ENCODE peak calls at places on chromosomes 1 and 21, in nine cellular contexts. P is HCT116, F is hepatocyte, X is PC-3, E is neural progenitor cell, G is GM23248, Y is GM23338, U is SK-N-SH, W is OCI-LY7. T is an unnamed sample.

GRCh38 chr1:90361026-90361425 is 356.1 kb downstream of the BARHL2 start:
- DNase-seq in E (no peak), F (no peak), P (no peak), U (no peak), X (no peak), W (no peak), Y (no peak), G (no peak), T (no peak)

GRCh38 chr1:89041055-89041707 is 18.5 kb upstream of the GBP3 start:
- DNase-seq in P (no peak), E (no peak), G (peak; percentile 76), W (no peak), F (no peak), U (no peak), X (peak; percentile 90), Y (no peak), T (no peak)

GRCh38 chr1:228721407-228721806 is 13.9 kb upstream of the RHOU start:
- DNase-seq in U (no peak), E (no peak), X (peak; percentile 52), F (peak; percentile 61), Y (no peak), P (no peak), G (no peak), W (no peak), T (no peak)

GRCh38 chr1:6357243-6357929 is 36.2 kb downstream of the ACOT7 start:
- DNase-seq in F (peak; percentile 24), G (no peak), U (no peak), P (no peak), X (peak; percentile 27), Y (peak; percentile 74), W (peak; percentile 23), E (peak; percentile 35), T (no peak)

GRCh38 chr21:45998871-45999580 is 17.5 kb downstream of the COL6A1 start:
- DNase-seq in G (no peak), F (no peak), P (no peak), E (no peak), W (no peak), X (no peak), Y (no peak), U (no peak), T (no peak)

GRCh38 chr21:36630485-36631206 is 68.3 kb upstream of the SIM2 start:
- DNase-seq in Y (peak; percentile 94), G (peak; percentile 66), U (peak; percentile 67), F (peak; percentile 78), E (peak; percentile 84), W (peak; percentile 68), X (peak; percentile 80), P (peak; percentile 32), T (peak; percentile 74)

GRCh38 chr21:32457360-32457840 is 44.9 kb downstream of the EVA1C start:
- DNase-seq in P (peak; percentile 18), Y (peak; percentile 11), G (peak; percentile 33), E (no peak), X (peak; percentile 67), U (peak; percentile 37), W (no peak), F (peak; percentile 53), T (no peak)

GRCh38 chr1:44817307-44817706 is 9.0 kb downstream of the BTBD19 start:
- DNase-seq in F (no peak), Y (no peak), X (no peak), W (no peak), P (no peak), G (no peak), U (no peak), E (no peak), T (no peak)

GRCh38 chr1:29860681-29861080 is 624.4 kb downstream of the PTPRU start:
- DNase-seq in Y (no peak), X (no peak), F (no peak), P (no peak), W (no peak), E (no peak), U (no peak), G (no peak), T (no peak)

GRCh38 chr1:46721204-46721603 is 2.3 kb upstream of the EFCAB14 start:
- DNase-seq in Y (no peak), U (no peak), W (no peak), E (no peak), P (no peak), X (no peak), F (no peak), G (no peak), T (no peak)

GRCh38 chr1:39576016-39576657 is 453 bp downstream of the PABPC4 start:
- DNase-seq in F (peak; percentile 57), G (peak; percentile 68), Y (peak; percentile 39), P (no peak), W (peak; percentile 58), U (peak; percentile 76), X (peak; percentile 20), E (peak; percentile 76), T (peak; percentile 21)

DNA sequence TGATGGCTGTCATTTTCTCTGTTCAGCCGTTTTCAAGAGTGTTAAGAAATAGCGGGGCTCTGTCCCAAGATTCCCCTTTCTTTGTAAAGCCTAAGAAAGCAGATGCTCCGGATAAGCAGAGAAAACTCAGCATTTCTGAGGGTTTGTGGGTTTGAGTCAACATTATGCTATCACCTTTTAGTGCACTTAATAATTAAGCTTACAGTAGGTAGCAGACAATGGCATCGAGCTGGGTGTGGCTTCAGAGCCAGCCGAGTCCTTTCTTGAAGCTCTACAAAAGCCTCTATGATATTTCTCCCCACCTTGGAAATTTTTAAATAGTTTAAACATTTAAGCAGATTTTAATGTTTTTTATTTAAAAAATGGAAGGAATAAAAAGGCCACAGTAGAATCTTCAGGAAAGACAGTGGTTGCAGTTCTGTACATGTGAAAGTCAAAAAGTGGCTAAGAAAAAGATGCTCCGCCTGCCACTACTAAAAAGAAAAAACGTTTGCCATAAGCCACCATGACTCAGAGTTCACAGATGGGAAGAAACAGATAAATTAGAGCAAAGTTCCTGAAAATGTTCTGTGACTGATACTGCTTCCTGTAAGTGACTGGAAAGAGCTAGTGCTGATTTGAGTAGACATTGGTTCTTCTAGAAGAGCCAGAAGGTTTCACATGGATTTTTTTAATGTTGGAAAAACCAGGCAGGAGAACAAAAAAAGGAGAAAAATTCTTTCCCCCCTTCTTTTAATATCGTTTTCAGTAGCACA is 221.1 kb downstream of the HLX start:
- DNase-seq in W (no peak), F (peak; percentile 13), X (peak; percentile 89), G (peak; percentile 91), U (no peak), P (no peak), E (no peak), Y (no peak), T (no peak)
- TF ChIP-seq EZH2phosphoT487 in W (no peak), F (no peak), X (no peak), G (no peak), U (no peak), P (no peak), E (no peak), Y (no peak), T (no peak)

DNA sequence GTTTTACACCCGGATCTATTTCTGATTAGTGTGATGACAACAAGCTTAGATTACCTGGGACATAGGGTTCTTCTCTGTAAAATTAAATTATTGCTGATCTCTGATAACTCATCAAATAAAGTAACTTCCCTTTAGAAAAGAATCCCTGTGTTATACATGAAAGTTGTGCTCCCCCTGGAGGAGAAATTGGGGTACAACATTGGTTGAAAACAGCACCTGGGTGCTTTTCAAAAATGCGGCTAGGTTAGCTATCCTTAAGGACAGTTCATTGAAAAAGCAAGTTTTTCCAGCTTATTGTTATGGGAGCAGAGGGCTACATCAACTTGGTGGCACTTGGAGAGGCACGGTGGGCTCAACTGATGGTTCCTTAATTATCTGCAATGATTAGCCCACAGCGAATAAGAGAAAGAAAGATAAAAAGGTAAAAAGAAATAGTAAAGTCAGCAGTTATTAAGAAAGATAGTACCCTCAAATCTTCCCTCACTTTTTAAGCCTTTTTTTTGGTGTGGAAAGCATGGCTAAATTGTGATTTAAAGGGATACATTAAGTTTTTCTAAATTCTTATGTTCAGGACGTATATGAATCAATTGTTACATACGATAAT is 97.8 kb downstream of the FMN2 start:
- DNase-seq in G (peak; percentile 62), X (peak; percentile 84), P (no peak), W (peak; percentile 46), U (peak; percentile 44), Y (peak; percentile 76), E (peak; percentile 58), F (peak; percentile 73), T (peak; percentile 60)
- H2AFZ ChIP-seq in G (no peak overlapping the region), X (no peak overlapping the region), P (no peak overlapping the region), W (no peak overlapping the region), U (no peak overlapping the region), Y (no peak overlapping the region), E (no peak overlapping the region), F (no peak overlapping the region), T (no peak overlapping the region)

DNA sequence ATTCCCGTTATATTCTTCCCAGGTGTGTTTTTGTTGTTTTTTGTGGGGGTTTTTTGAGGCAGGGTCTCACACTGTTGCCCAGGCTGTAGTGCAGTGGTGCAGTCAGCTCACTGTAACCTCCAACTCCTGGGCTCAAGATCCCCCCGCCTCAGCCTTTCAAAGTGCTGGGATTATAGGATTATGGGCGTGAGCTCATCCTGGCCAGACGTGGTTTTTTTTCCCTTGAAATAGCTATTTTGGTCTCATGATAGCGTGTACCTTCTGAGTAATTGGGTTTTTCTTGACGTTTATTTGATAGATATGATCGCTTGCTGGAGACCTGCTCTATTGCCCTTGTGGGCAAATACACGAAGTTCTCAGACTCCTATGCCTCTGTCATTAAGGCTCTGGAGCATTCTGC is 17.6 kb downstream of the CTPS1 start:
- DNase-seq in E (no peak), Y (no peak), F (no peak), W (no peak), G (no peak), U (no peak), P (no peak), X (no peak), T (no peak)
- H3K36me3 ChIP-seq in E (peaks cover 32% of the 10 kb centered on the region), Y (peaks cover 79% of the 10 kb centered on the region), F (peaks cover 3% of the 10 kb centered on the region), W (peaks cover 99% of the 10 kb centered on the region), G (peaks cover 56% of the 10 kb centered on the region), U (peaks cover 63% of the 10 kb centered on the region), P (peaks cover 77% of the 10 kb centered on the region), X (peaks cover 81% of the 10 kb centered on the region), T (peaks cover 42% of the 10 kb centered on the region)

GRCh38 chr1:94962745-94963265 is 35.9 kb upstream of the CNN3 start:
- DNase-seq in E (no peak), P (no peak), G (peak; percentile 54), W (peak; percentile 86), X (peak; percentile 23), U (no peak), Y (no peak), F (peak; percentile 68), T (peak; percentile 51)

GRCh38 chr1:94963864-94964263 is 37.0 kb upstream of the CNN3 start:
- DNase-seq in F (no peak), P (no peak), Y (no peak), G (no peak), W (no peak), U (no peak), E (no peak), X (no peak), T (no peak)

GRCh38 chr1:94969137-94969536 is 42.2 kb upstream of the CNN3 start:
- DNase-seq in F (no peak), E (no peak), X (no peak), P (no peak), Y (no peak), G (no peak), W (no peak), U (no peak), T (no peak)

GRCh38 chr1:94961994-94962744 is 35.3 kb upstream of the CNN3 start:
- DNase-seq in E (no peak), X (no peak), G (peak; percentile 31), W (no peak), Y (no peak), U (no peak), F (no peak), P (no peak), T (no peak)

DNA sequence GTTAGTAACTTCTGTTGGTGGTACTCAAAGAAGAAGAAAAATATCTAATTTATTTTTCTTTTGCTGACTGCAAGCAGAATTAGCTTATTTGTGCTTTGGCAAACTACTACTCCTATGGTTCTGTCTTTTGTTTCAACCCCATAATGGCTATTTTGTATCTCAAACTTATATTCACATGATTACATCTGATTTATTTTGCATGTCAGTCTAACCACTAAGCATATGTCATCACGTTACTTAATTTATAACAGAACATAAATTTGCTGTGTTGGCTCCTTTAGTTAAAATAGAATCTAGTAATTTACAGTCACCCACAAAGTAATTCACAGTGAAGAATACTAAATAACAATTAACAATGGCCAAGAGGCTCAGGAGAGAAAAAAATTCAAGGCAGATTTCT is 39.1 kb upstream of the CNN3 start:
- DNase-seq in W (no peak), X (no peak), G (no peak), P (no peak), U (no peak), Y (no peak), F (no peak), E (no peak), T (no peak)
- TF ChIP-seq EZH2phosphoT487 in W (no peak), X (no peak), G (no peak), P (no peak), U (no peak), Y (no peak), F (no peak), E (no peak), T (no peak)

T was measured in MM.1S.